ENCODE peak calls at places on chromosome 3, in ten cellular contexts. M is stomach, A is astrocyte, C is lower lobe of right lung, U is cardiac muscle cell, Y is psoas muscle, W is suprapubic skin, B is Panc1, N is A673, R is colonic mucosa. V is an unnamed sample. For H3K4me1, the result is how much of the 10 kb centered on the place peaks cover.

GRCh38 chr3:72990701-72991395 is 5.8 kb upstream of the PPP4R2 start:
- DNase-seq in M (no peak), A (no peak), C (no peak), U (no peak), Y (no peak), W (no peak), B (no peak), N (no peak), R (no peak), V (no peak)

GRCh38 chr3:69201658-69202057 is 79.3 kb upstream of the LMOD3 start:
- DNase-seq in M (peak), A (no peak), C (no peak), U (no peak), Y (no peak), W (no peak), B (no peak), N (no peak), R (peak), V (no peak)

GRCh38 chr3:5160926-5161858 is 26.3 kb upstream of the EDEM1 start:
- DNase-seq in M (no peak), A (peak), C (no peak), U (peak), Y (no peak), W (no peak), B (no peak), N (peak), R (no peak), V (no peak)

GRCh38 chr3:68876112-68876713 is 56.1 kb downstream of the TAFA4 start:
- DNase-seq in M (no peak), A (peak), C (no peak), U (peak), Y (no peak), W (no peak), B (peak), N (peak), R (peak), V (no peak)

GRCh38 chr3:56389213-56389830 is 78.9 kb downstream of the ERC2 start:
- DNase-seq in M (no peak), A (no peak), C (no peak), U (no peak), Y (no peak), W (no peak), B (no peak), N (no peak), R (no peak), V (no peak)

GRCh38 chr3:49900491-49901153 is 3.1 kb downstream of the MST1R start:
- DNase-seq in M (peak), A (peak), C (peak), U (no peak), Y (peak), W (no peak), B (peak), N (no peak), R (peak), V (peak)

GRCh38 chr3:42019144-42019952 is 57.4 kb upstream of the ULK4 start:
- DNase-seq in M (peak), A (no peak), C (no peak), U (no peak), Y (no peak), W (peak), B (no peak), N (no peak), R (peak), V (no peak)

GRCh38 chr3:114093596-114093995 is 37.1 kb downstream of the QTRT2 start:
- DNase-seq in M (peak), A (peak), C (no peak), U (peak), Y (no peak), W (no peak), B (no peak), N (peak), R (no peak), V (no peak)

GRCh38 chr3:182713743-182714517 is 79.4 kb upstream of the ATP11B start:
- DNase-seq in M (no peak), A (peak), C (no peak), U (peak), Y (no peak), W (no peak), B (peak), N (peak), R (no peak), V (no peak)

GRCh38 chr3:51340311-51340829 is 44.7 kb upstream of the MANF start:
- DNase-seq in M (no peak), A (peak), C (no peak), U (no peak), Y (peak), W (no peak), B (peak), N (peak), R (no peak), V (peak)

GRCh38 chr3:112747624-112748023 is 99.0 kb downstream of the CD200R1L start:
- DNase-seq in M (no peak), A (peak), C (no peak), U (no peak), Y (no peak), W (no peak), B (no peak), N (no peak), R (no peak), V (no peak)

GRCh38 chr3:152835311-152836102 is 576 bp downstream of the P2RY1 start:
- DNase-seq in M (peak), A (peak), C (peak), U (peak), Y (peak), W (peak), B (no peak), N (peak), R (peak), V (peak)

GRCh38 chr3:153289334-153289808 is 127.3 kb downstream of the RAP2B start:
- DNase-seq in M (no peak), A (peak), C (no peak), U (peak), Y (no peak), W (no peak), B (no peak), N (peak), R (no peak), V (no peak)

GRCh38 chr3:126982125-126982521 is 792 bp upstream of the PLXNA1 start:
- DNase-seq in M (no peak), A (peak), C (no peak), U (no peak), Y (no peak), W (no peak), B (no peak), N (no peak), R (no peak), V (no peak)

GRCh38 chr3:139533781-139534443 is 5.6 kb downstream of the RBP1 start:
- DNase-seq in M (no peak), A (peak), C (no peak), U (peak), Y (no peak), W (no peak), B (no peak), N (peak), R (no peak), V (no peak)

GRCh38 chr3:48982686-48983085 is 7.4 kb upstream of the P4HTM start:
- DNase-seq in M (no peak), A (no peak), C (no peak), U (no peak), Y (no peak), W (no peak), B (no peak), N (no peak), R (no peak), V (no peak)

GRCh38 chr3:147613710-147614109 is 204.5 kb downstream of the ZIC1 start:
- DNase-seq in M (no peak), A (no peak), C (no peak), U (peak), Y (no peak), W (no peak), B (no peak), N (no peak), R (no peak), V (no peak)

GRCh38 chr3:49098429-49098828 is 4.6 kb upstream of the QRICH1 start:
- DNase-seq in M (no peak), A (peak), C (peak), U (no peak), Y (no peak), W (no peak), B (no peak), N (no peak), R (no peak), V (no peak)

GRCh38 chr3:146217324-146217723 is 33.6 kb downstream of the PLSCR4 start:
- DNase-seq in M (no peak), A (no peak), C (no peak), U (no peak), Y (no peak), W (no peak), B (no peak), N (no peak), R (no peak), V (no peak)

GRCh38 chr3:10977864-10978510 is 14.6 kb upstream of the SLC6A1 start:
- DNase-seq in M (no peak), A (peak), C (no peak), U (no peak), Y (no peak), W (no peak), B (no peak), N (no peak), R (no peak), V (no peak)

GRCh38 chr3:187252311-187252710 is 39.2 kb downstream of the MASP1 start:
- DNase-seq in M (no peak), A (no peak), C (no peak), U (no peak), Y (no peak), W (no peak), B (no peak), N (no peak), R (no peak), V (no peak)

GRCh38 chr3:12508316-12508715 is 24.0 kb downstream of the TSEN2 start:
- DNase-seq in M (no peak), A (peak), C (no peak), U (no peak), Y (peak), W (no peak), B (no peak), N (peak), R (no peak), V (no peak)

GRCh38 chr3:37174532-37175126 is at the start of gene LRRFIP2:
- DNase-seq in M (no peak), A (peak), C (no peak), U (no peak), Y (no peak), W (no peak), B (no peak), N (no peak), R (no peak), V (no peak)

GRCh38 chr3:71050133-71050520 is 533.4 kb downstream of the FOXP1 start:
- DNase-seq in M (no peak), A (peak), C (no peak), U (no peak), Y (no peak), W (no peak), B (no peak), N (no peak), R (no peak), V (no peak)

GRCh38 chr3:52053307-52054304 is 2.8 kb downstream of the DUSP7 start:
- DNase-seq in M (no peak), A (no peak), C (peak), U (no peak), Y (no peak), W (no peak), B (no peak), N (peak), R (no peak), V (no peak)

GRCh38 chr3:195143221-195143620 is 127.7 kb downstream of the XXYLT1 start:
- DNase-seq in M (no peak), A (no peak), C (no peak), U (no peak), Y (no peak), W (no peak), B (no peak), N (no peak), R (no peak), V (no peak)

GRCh38 chr3:7309707-7310106 is 448.8 kb downstream of the GRM7 start:
- DNase-seq in M (no peak), A (peak), C (no peak), U (no peak), Y (peak), W (peak), B (no peak), N (peak), R (peak), V (no peak)

GRCh38 chr3:160106905-160107861 is 118.0 kb upstream of the C3orf80 start:
- DNase-seq in M (peak), A (no peak), C (no peak), U (peak), Y (no peak), W (no peak), B (no peak), N (no peak), R (peak), V (no peak)

GRCh38 chr3:52091566-52092290 is 35.4 kb upstream of the DUSP7 start:
- DNase-seq in M (no peak), A (no peak), C (peak), U (peak), Y (no peak), W (no peak), B (no peak), N (no peak), R (no peak), V (no peak)

GRCh38 chr3:193910886-193911738 is 224.8 kb upstream of the HES1 start:
- DNase-seq in M (peak), A (no peak), C (peak), U (no peak), Y (no peak), W (no peak), B (no peak), N (no peak), R (no peak), V (no peak)

GRCh38 chr3:33360136-33360825 is 79.9 kb downstream of the UBP1 start:
- DNase-seq in M (no peak), A (peak), C (no peak), U (no peak), Y (no peak), W (no peak), B (peak), N (no peak), R (no peak), V (no peak)

GRCh38 chr3:187314176-187314575 is 22.6 kb upstream of the MASP1 start:
- DNase-seq in M (no peak), A (no peak), C (no peak), U (no peak), Y (no peak), W (no peak), B (no peak), N (no peak), R (no peak), V (no peak)

GRCh38 chr3:187830181-187830580 is 84.9 kb upstream of the BCL6 start:
- DNase-seq in M (no peak), A (no peak), C (no peak), U (no peak), Y (no peak), W (no peak), B (no peak), N (no peak), R (no peak), V (no peak)

GRCh38 chr3:42063886-42064285 is 27.3 kb upstream of the TRAK1 start:
- DNase-seq in M (no peak), A (peak), C (no peak), U (no peak), Y (no peak), W (peak), B (no peak), N (peak), R (peak), V (no peak)

GRCh38 chr3:79414821-79415220 is 353.0 kb downstream of the ROBO1 start:
- DNase-seq in M (no peak), A (peak), C (no peak), U (no peak), Y (peak), W (no peak), B (no peak), N (no peak), R (peak), V (no peak)

GRCh38 chr3:36843065-36844051 is 79.0 kb upstream of the DCLK3 start:
- DNase-seq in M (no peak), A (peak), C (no peak), U (peak), Y (no peak), W (no peak), B (peak), N (peak), R (no peak), V (no peak)

GRCh38 chr3:112926000-112926399 is 48.9 kb downstream of the CD200R1 start:
- DNase-seq in M (no peak), A (no peak), C (no peak), U (no peak), Y (no peak), W (no peak), B (no peak), N (peak), R (no peak), V (no peak)

GRCh38 chr3:143749926-143750325 is 98.3 kb downstream of the SLC9A9 start:
- DNase-seq in M (no peak), A (no peak), C (no peak), U (no peak), Y (no peak), W (no peak), B (no peak), N (no peak), R (no peak), V (no peak)
- H3K4me1 ChIP-seq in M (under half), A (under half), C (under half), U (under half), Y (under half), W (under half), B (under half), N (under half), R (under half), V (under half)

DNA sequence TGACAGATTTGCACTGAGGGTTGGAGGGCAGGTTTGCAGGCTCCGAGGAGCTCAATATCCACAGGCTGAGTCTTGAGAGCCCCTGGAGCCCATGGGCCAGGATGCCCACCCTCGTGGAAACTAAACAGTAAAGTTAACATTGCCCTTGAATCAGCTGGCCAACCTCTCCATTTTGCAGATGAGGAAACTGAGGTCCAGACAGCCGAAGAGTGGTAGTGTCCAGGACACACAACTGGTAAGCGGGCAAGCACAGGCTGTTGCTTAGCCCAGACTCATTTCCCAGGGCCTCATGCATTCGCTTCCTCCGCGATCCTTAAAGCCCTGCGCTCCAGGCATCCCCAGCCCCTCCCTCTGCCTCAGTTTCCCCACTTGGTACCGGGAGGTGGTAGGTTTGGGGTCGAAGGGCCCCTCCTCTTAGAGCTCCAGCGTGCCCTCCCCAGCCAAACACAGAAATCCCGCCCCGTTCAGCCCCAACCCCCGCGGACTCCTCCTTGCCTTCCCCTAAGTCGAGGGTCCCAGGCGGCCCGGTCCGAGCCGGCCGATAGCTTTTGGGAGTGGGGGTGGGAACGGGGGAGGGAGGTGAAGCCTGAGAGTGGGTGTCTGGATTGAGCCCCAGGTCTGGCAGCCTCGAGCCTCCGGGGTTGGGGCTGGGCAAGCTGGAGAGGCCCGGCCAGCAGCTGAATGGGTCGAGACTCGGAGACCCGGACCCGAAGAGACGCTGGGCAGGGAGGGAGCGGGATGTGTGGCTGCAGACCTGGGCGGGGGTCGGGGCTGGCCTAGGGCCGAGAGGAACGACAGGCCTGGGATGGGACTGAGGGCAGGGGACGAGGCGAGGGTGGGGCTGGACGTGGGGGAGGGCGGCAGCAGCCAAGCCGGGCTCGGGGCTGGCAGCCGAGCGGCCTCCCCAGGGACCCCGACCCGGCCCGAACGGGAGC is 3.6 kb downstream of the PTH1R start:
- DNase-seq in M (no peak), A (no peak), C (no peak), U (no peak), Y (no peak), W (no peak), B (no peak), N (no peak), R (no peak), V (no peak)
- H3K4me3 ChIP-seq in M (peak), A (no peak), C (peak), U (peak), Y (peak), W (peak), B (peak), N (peak), R (peak), V (peak)

DNA sequence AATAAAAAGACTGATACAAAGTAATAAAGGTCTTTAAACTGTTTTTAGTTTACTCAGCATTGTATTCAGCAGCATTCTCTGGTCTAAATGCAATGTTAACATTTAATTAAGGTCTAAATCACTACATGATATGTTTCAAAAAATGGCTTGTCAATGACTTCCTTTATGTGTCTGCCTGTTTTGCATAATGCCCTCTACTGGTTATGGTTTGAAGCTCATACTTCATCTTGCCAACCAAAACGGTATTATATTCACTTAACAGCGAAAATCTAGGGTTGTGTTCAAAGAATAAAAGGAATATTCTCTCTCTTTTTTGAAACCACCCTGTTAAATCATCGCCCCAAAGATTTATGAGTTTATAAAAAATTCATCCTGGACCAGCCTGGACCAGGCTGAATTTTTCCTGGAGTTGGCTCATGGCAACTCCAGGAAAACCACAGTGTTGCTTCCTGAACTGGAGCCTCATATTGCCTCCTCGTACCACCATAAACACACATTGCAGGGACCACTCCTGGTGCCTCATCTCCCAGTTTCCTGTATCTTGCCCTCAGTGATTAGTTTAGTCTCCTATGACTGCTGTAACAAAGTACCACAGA is 6.7 kb upstream of the NCEH1 start:
- DNase-seq in M (no peak), A (no peak), C (no peak), U (no peak), Y (no peak), W (no peak), B (no peak), N (peak), R (no peak), V (no peak)
- TF ChIP-seq CTCF in M (no peak), A (peak), C (no peak), U (peak), Y (peak), W (no peak), B (peak), N (peak), R (peak), V (no peak)

GRCh38 chr3:177056927-177057326 is 140.4 kb downstream of the TBL1XR1 start:
- DNase-seq in M (no peak), A (no peak), C (no peak), U (no peak), Y (no peak), W (no peak), B (no peak), N (no peak), R (no peak), V (no peak)
- H3K4me1 ChIP-seq in M (half or more), A (under half), C (under half), U (under half), Y (under half), W (under half), B (under half), N (half or more), R (under half), V (under half)

GRCh38 chr3:14647976-14648955 is 3.3 kb upstream of the CCDC174 start:
- DNase-seq in M (no peak), A (no peak), C (no peak), U (no peak), Y (no peak), W (no peak), B (no peak), N (no peak), R (no peak), V (no peak)

GRCh38 chr3:14646589-14647413 is 4.8 kb upstream of the CCDC174 start:
- DNase-seq in M (no peak), A (no peak), C (no peak), U (no peak), Y (no peak), W (no peak), B (no peak), N (no peak), R (no peak), V (no peak)

GRCh38 chr3:14651440-14652251 is at the start of gene CCDC174:
- DNase-seq in M (peak), A (peak), C (peak), U (peak), Y (peak), W (peak), B (peak), N (peak), R (peak), V (peak)

GRCh38 chr3:14649466-14649865 is 2.1 kb upstream of the CCDC174 start:
- DNase-seq in M (no peak), A (no peak), C (no peak), U (no peak), Y (no peak), W (no peak), B (no peak), N (no peak), R (no peak), V (no peak)

DNA sequence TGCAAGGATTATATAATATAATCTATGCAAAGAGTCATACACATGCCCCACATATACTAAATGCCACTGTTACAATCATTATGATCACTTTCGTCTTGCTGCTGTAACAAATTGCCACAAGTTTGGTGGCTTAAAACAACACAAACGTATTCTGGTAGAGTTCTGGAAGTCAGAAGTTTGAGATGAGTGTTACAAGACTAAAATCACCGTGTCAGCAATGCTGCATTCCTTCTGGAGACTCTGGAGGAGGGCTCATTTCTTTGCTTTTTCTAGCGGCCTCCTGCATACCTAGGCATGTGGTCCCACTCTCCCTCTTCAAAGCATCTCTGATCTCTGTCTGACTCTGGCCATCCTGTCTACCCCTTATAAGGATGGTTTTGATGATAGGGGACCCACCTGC is 1.4 kb upstream of the CCDC174 start:
- DNase-seq in M (no peak), A (no peak), C (no peak), U (no peak), Y (no peak), W (no peak), B (no peak), N (no peak), R (no peak), V (no peak)
- H3K4me3 ChIP-seq in M (no peak), A (no peak), C (no peak), U (no peak), Y (peak), W (no peak), B (peak), N (no peak), R (no peak), V (no peak)